ENCODE peak calls at places on chromosome 4, in seven cellular contexts. F is astrocyte of the spinal cord, T is OCI-LY7, A is heart left ventricle, P is nephron progenitor cell, B is kidney, C is kidney epithelial cell. Q is an unnamed sample.

GRCh38 chr4:153345011-153345981 is 808 bp downstream of the MND1 start:
- DNase-seq in T (peak; percentile 97), A (no peak), P (peak; percentile 54), B (no peak), F (peak; percentile 63), C (no peak), Q (peak; percentile 12)

GRCh38 chr4:26022346-26022891 is 108.4 kb downstream of the SMIM20 start:
- DNase-seq in A (no peak), P (no peak), F (peak; percentile 95), T (no peak), B (no peak), C (no peak), Q (no peak)

GRCh38 chr4:94669672-94670664 is 87.8 kb upstream of the BMPR1B start:
- DNase-seq in F (peak; percentile 27), C (no peak), T (no peak), P (no peak), B (no peak), A (no peak), Q (no peak)

GRCh38 chr4:98482847-98483806 is 175.3 kb downstream of the TSPAN5 start:
- DNase-seq in C (no peak), T (no peak), F (peak; percentile 61), P (no peak), B (no peak), A (no peak), Q (no peak)

GRCh38 chr4:110733901-110734300 is 111.0 kb upstream of the PITX2 start:
- DNase-seq in T (no peak), A (no peak), F (no peak), P (no peak), B (peak; percentile 20), C (no peak), Q (no peak)

GRCh38 chr4:2417765-2418651 is at the start of gene ZFYVE28:
- DNase-seq in P (no peak), B (peak; percentile 82), A (no peak), C (no peak), F (peak; percentile 48), T (no peak), Q (no peak)

GRCh38 chr4:9898596-9899345 is 117.3 kb downstream of the DRD5 start:
- DNase-seq in A (peak; percentile 80), C (no peak), F (no peak), B (no peak), T (no peak), P (peak; percentile 57), Q (peak; percentile 39)

GRCh38 chr4:148443550-148444295 is 1.5 kb upstream of the NR3C2 start:
- DNase-seq in B (peak; percentile 85), A (peak; percentile 37), T (peak; percentile 11), C (no peak), P (peak; percentile 39), F (no peak), Q (peak; percentile 4)

GRCh38 chr4:15751155-15751554 is 27.0 kb upstream of the CD38 start:
- DNase-seq in P (no peak), A (no peak), B (no peak), C (no peak), F (no peak), T (no peak), Q (no peak)

GRCh38 chr4:27129871-27130277 is 269.2 kb downstream of the STIM2 start:
- DNase-seq in F (peak; percentile 69), P (no peak), C (peak; percentile 9), B (no peak), T (no peak), A (no peak), Q (no peak)

GRCh38 chr4:118834960-118835895 is 698 bp downstream of the SEC24D start:
- DNase-seq in C (peak; percentile 76), F (peak; percentile 86), T (peak; percentile 65), P (peak; percentile 51), B (peak; percentile 80), A (peak; percentile 74), Q (peak; percentile 9)

GRCh38 chr4:52873191-52873590 is 11.1 kb downstream of the RASL11B start:
- DNase-seq in P (no peak), A (no peak), C (no peak), B (no peak), T (no peak), F (no peak), Q (no peak)

GRCh38 chr4:178598672-178599071 is 1156.4 kb upstream of the AGA start:
- DNase-seq in A (no peak), T (no peak), P (no peak), B (no peak), F (no peak), C (no peak), Q (no peak)

GRCh38 chr4:104351696-104352095 is 143.0 kb downstream of the CXXC4 start:
- DNase-seq in C (no peak), A (no peak), T (no peak), B (no peak), F (peak; percentile 1), P (no peak), Q (no peak)

GRCh38 chr4:104353481-104353880 is 141.2 kb downstream of the CXXC4 start:
- DNase-seq in P (no peak), F (no peak), T (no peak), A (no peak), C (no peak), B (no peak), Q (no peak)

GRCh38 chr4:104352211-104352610 is 142.5 kb downstream of the CXXC4 start:
- DNase-seq in A (no peak), T (peak; percentile 1), C (no peak), F (no peak), P (no peak), B (no peak), Q (no peak)
- TF ChIP-seq CTCF in A (no peak), T (peak; percentile 52), C (peak; percentile 4), F (peak; percentile 10), P (no peak), B (no peak), Q (peak; percentile 18)

GRCh38 chr4:17701146-17701859 is 80.1 kb downstream of the FAM184B start:
- DNase-seq in T (no peak), B (no peak), C (no peak), P (no peak), F (no peak), A (no peak), Q (no peak)
- TF ChIP-seq CTCF in T (no peak), B (no peak), C (no peak), P (no peak), F (no peak), A (no peak), Q (no peak)

DNA sequence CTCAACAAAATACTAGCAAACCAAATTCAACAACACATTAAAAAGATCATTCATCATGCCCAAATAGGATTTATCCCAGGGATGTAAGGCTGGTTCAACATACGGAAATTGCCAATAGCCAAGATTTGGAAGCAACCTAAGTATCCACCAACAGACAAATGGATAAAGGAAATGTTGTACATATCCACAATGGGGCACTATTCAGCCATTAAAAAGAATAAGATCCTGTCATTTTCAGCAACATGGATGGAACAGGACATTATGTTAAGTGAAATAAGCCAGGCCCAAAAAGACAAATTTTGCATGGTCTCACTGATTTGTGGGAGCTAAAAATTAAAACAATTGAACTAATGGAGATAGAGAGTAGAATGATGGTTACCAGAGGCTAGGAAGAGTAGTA is 82.0 kb upstream of the FAM241A start:
- DNase-seq in B (no peak), T (no peak), A (no peak), P (no peak), F (no peak), C (no peak), Q (no peak)
- TF ChIP-seq CTCF in B (no peak), T (peak; percentile 34), A (no peak), P (no peak), F (no peak), C (no peak), Q (no peak)

DNA sequence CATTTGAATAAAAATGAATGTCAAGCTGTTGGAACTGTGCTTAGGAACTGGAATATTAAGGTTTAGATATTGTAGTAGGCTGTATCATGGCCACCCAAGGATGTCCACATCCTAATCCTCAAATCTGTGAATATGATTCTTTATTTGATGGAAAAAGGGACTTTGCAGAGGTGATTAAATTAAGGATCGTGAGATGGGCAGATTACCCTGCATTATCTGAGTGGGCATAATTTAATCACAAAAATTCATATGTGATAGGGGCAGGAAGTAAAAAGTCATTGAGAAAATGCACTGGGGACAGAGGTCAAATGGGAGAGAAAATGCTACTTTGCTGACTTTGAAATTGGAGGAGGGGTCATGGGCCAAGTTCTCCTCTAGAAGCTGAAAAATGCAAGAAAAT is 521.3 kb downstream of the PCDH7 start:
- DNase-seq in C (no peak), F (no peak), P (no peak), B (no peak), A (no peak), T (no peak), Q (no peak)
- TF ChIP-seq CTCF in C (no peak), F (no peak), P (no peak), B (no peak), A (no peak), T (no peak), Q (no peak)

GRCh38 chr4:154503598-154503997 is 12.0 kb upstream of the DCHS2 start:
- DNase-seq in A (no peak), P (no peak), F (peak; percentile 11), B (no peak), C (no peak), T (peak; percentile 38), Q (no peak)
- TF ChIP-seq CTCF in A (peak; percentile 24), P (peak; percentile 59), F (peak; percentile 55), B (peak; percentile 8), C (peak; percentile 53), T (peak; percentile 84), Q (peak; percentile 69)

DNA sequence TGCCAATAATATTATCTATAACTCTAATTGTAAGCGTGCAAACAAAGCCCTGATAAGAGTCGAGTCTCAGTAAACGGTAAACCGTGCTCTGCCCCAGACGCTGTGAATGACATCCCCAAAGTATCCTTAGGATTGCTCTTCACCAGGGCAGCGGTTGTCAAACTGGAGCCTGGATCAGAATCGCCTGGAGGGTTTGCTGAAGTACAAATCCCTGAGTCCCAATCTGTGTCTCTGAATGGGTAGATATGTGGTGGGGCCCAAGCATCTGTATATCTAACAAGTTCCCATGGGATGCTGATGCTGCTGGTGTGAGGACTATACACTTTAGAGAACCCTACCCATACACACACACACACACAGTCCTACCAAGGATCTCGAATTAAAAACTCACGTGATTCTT is 813 bp upstream of the APBB2 start:
- DNase-seq in A (no peak), B (no peak), C (no peak), F (no peak), T (no peak), P (no peak), Q (no peak)
- TF ChIP-seq CTCF in A (no peak), B (no peak), C (no peak), F (no peak), T (no peak), P (no peak), Q (no peak)

Q was measured in neural crest cell.